ENCODE peak calls at places on chromosomes 7 and 10, in ten cellular contexts. One of them, this sample, is unnamed.

GRCh38 chr7:128783143-128783799 is 7.7 kb upstream of the OPN1SW start:
- DNase-seq in endodermal cell: peak; percentile 98
- DNase-seq in lower lobe of right lung: no peak
- DNase-seq in body of pancreas: no peak
- DNase-seq in skeletal muscle cell: peak; percentile 59
- DNase-seq in A549: peak; percentile 64
- DNase-seq in prostate gland: peak; percentile 25
- DNase-seq in foreskin fibroblast: peak; percentile 94
- DNase-seq in left lung: no peak
- DNase-seq in Peyer's patch: no peak
- DNase-seq in this sample: peak; percentile 95

GRCh38 chr10:62831346-62831745 is 15.2 kb upstream of the EGR2 start:
- DNase-seq in endodermal cell: no peak
- DNase-seq in lower lobe of right lung: no peak
- DNase-seq in body of pancreas: no peak
- DNase-seq in skeletal muscle cell: peak; percentile 39
- DNase-seq in A549: no peak
- DNase-seq in prostate gland: no peak
- DNase-seq in foreskin fibroblast: peak; percentile 39
- DNase-seq in left lung: no peak
- DNase-seq in Peyer's patch: no peak
- DNase-seq in this sample: no peak

GRCh38 chr10:25083546-25084111 is 67.2 kb downstream of the THNSL1 start:
- DNase-seq in endodermal cell: no peak
- DNase-seq in lower lobe of right lung: no peak
- DNase-seq in body of pancreas: no peak
- DNase-seq in skeletal muscle cell: no peak
- DNase-seq in A549: no peak
- DNase-seq in prostate gland: no peak
- DNase-seq in foreskin fibroblast: peak; percentile 19
- DNase-seq in left lung: no peak
- DNase-seq in Peyer's patch: no peak
- DNase-seq in this sample: no peak

GRCh38 chr10:24617771-24618396 is 105.8 kb downstream of the ARHGAP21 start:
- DNase-seq in endodermal cell: peak; percentile 91
- DNase-seq in lower lobe of right lung: peak; percentile 58
- DNase-seq in body of pancreas: peak; percentile 63
- DNase-seq in skeletal muscle cell: no peak
- DNase-seq in A549: peak; percentile 45
- DNase-seq in prostate gland: peak; percentile 7
- DNase-seq in foreskin fibroblast: peak; percentile 64
- DNase-seq in left lung: peak; percentile 54
- DNase-seq in Peyer's patch: peak; percentile 30
- DNase-seq in this sample: peak; percentile 77

GRCh38 chr10:106615081-106615480 is 549.4 kb downstream of the SORCS1 start:
- DNase-seq in endodermal cell: peak; percentile 74
- DNase-seq in lower lobe of right lung: no peak
- DNase-seq in body of pancreas: no peak
- DNase-seq in skeletal muscle cell: peak; percentile 80
- DNase-seq in A549: no peak
- DNase-seq in prostate gland: no peak
- DNase-seq in foreskin fibroblast: peak; percentile 65
- DNase-seq in left lung: no peak
- DNase-seq in Peyer's patch: no peak
- DNase-seq in this sample: no peak

GRCh38 chr10:4028027-4028471 is 243.0 kb upstream of the KLF6 start:
- DNase-seq in endodermal cell: no peak
- DNase-seq in lower lobe of right lung: no peak
- DNase-seq in body of pancreas: no peak
- DNase-seq in skeletal muscle cell: no peak
- DNase-seq in A549: no peak
- DNase-seq in prostate gland: no peak
- DNase-seq in foreskin fibroblast: peak; percentile 75
- DNase-seq in left lung: no peak
- DNase-seq in Peyer's patch: no peak
- DNase-seq in this sample: no peak

GRCh38 chr10:78438094-78438906 is 404.6 kb downstream of the RPS24 start:
- DNase-seq in endodermal cell: peak; percentile 63
- DNase-seq in lower lobe of right lung: no peak
- DNase-seq in body of pancreas: no peak
- DNase-seq in skeletal muscle cell: no peak
- DNase-seq in A549: no peak
- DNase-seq in prostate gland: no peak
- DNase-seq in foreskin fibroblast: no peak
- DNase-seq in left lung: no peak
- DNase-seq in Peyer's patch: no peak
- DNase-seq in this sample: no peak

GRCh38 chr10:26821699-26822542 is 38.8 kb downstream of the ABI1 start:
- DNase-seq in endodermal cell: no peak
- DNase-seq in lower lobe of right lung: no peak
- DNase-seq in body of pancreas: no peak
- DNase-seq in skeletal muscle cell: no peak
- DNase-seq in A549: no peak
- DNase-seq in prostate gland: peak; percentile 14
- DNase-seq in foreskin fibroblast: peak; percentile 9
- DNase-seq in left lung: no peak
- DNase-seq in Peyer's patch: no peak
- DNase-seq in this sample: no peak

GRCh38 chr10:131820626-131821025 is 80.2 kb upstream of the PPP2R2D start:
- DNase-seq in endodermal cell: peak; percentile 28
- DNase-seq in lower lobe of right lung: no peak
- DNase-seq in body of pancreas: no peak
- DNase-seq in skeletal muscle cell: no peak
- DNase-seq in A549: no peak
- DNase-seq in prostate gland: no peak
- DNase-seq in foreskin fibroblast: no peak
- DNase-seq in left lung: peak; percentile 13
- DNase-seq in Peyer's patch: no peak
- DNase-seq in this sample: no peak

GRCh38 chr10:112986791-112987190 is 36.7 kb downstream of the TCF7L2 start:
- DNase-seq in endodermal cell: no peak
- DNase-seq in lower lobe of right lung: no peak
- DNase-seq in body of pancreas: no peak
- DNase-seq in skeletal muscle cell: no peak
- DNase-seq in A549: no peak
- DNase-seq in prostate gland: no peak
- DNase-seq in foreskin fibroblast: no peak
- DNase-seq in left lung: no peak
- DNase-seq in Peyer's patch: no peak
- DNase-seq in this sample: no peak

DNA sequence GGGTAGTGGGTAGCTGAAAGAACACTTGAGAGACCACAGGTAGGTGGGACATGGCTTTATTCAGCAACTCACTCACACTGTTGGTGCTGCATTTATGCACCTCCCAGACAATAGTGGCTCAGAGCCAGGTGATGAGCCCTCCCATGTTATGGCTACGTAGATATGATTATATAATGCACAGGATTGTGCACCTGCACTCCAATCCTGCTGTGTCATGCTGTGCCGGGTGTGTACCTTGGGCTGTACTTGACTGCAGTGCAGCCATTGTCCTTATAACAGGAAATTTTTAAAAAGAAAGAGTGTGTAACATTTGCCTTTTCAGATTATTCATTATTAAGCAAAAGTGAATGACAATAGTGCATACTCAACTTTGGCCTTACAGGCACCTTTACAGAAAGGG is 366.1 kb upstream of the BMPER start:
- DNase-seq in endodermal cell: no peak
- DNase-seq in lower lobe of right lung: no peak
- DNase-seq in body of pancreas: no peak
- DNase-seq in skeletal muscle cell: no peak
- DNase-seq in A549: no peak
- DNase-seq in prostate gland: no peak
- DNase-seq in foreskin fibroblast: no peak
- DNase-seq in left lung: no peak
- DNase-seq in Peyer's patch: no peak
- DNase-seq in this sample: no peak
- H3K4me3 ChIP-seq in endodermal cell: no peak overlapping the region
- H3K4me3 ChIP-seq in lower lobe of right lung: no peak overlapping the region
- H3K4me3 ChIP-seq in body of pancreas: no peak overlapping the region
- H3K4me3 ChIP-seq in skeletal muscle cell: no peak overlapping the region
- H3K4me3 ChIP-seq in A549: no peak overlapping the region
- H3K4me3 ChIP-seq in prostate gland: no peak overlapping the region
- H3K4me3 ChIP-seq in foreskin fibroblast: no peak overlapping the region
- H3K4me3 ChIP-seq in left lung: no peak overlapping the region
- H3K4me3 ChIP-seq in Peyer's patch: no peak overlapping the region
- H3K4me3 ChIP-seq in this sample: no peak overlapping the region

GRCh38 chr7:157021071-157021891 is 10.8 kb upstream of the MNX1 start:
- DNase-seq in endodermal cell: peak; percentile 67
- DNase-seq in lower lobe of right lung: no peak
- DNase-seq in body of pancreas: no peak
- DNase-seq in skeletal muscle cell: no peak
- DNase-seq in A549: no peak
- DNase-seq in prostate gland: no peak
- DNase-seq in foreskin fibroblast: peak; percentile 15
- DNase-seq in left lung: peak; percentile 77
- DNase-seq in Peyer's patch: no peak
- DNase-seq in this sample: no peak

GRCh38 chr7:157019718-157020451 is 9.4 kb upstream of the MNX1 start:
- DNase-seq in endodermal cell: peak; percentile 57
- DNase-seq in lower lobe of right lung: no peak
- DNase-seq in body of pancreas: no peak
- DNase-seq in skeletal muscle cell: no peak
- DNase-seq in A549: no peak
- DNase-seq in prostate gland: no peak
- DNase-seq in foreskin fibroblast: no peak
- DNase-seq in left lung: peak; percentile 66
- DNase-seq in Peyer's patch: no peak
- DNase-seq in this sample: no peak

GRCh38 chr7:157021893-157022680 is 11.6 kb upstream of the MNX1 start:
- DNase-seq in endodermal cell: peak; percentile 67
- DNase-seq in lower lobe of right lung: no peak
- DNase-seq in body of pancreas: no peak
- DNase-seq in skeletal muscle cell: no peak
- DNase-seq in A549: no peak
- DNase-seq in prostate gland: no peak
- DNase-seq in foreskin fibroblast: peak; percentile 13
- DNase-seq in left lung: peak; percentile 24
- DNase-seq in Peyer's patch: no peak
- DNase-seq in this sample: peak; percentile 18

GRCh38 chr7:157018997-157019591 is 8.6 kb upstream of the MNX1 start:
- DNase-seq in endodermal cell: peak; percentile 81
- DNase-seq in lower lobe of right lung: no peak
- DNase-seq in body of pancreas: no peak
- DNase-seq in skeletal muscle cell: no peak
- DNase-seq in A549: no peak
- DNase-seq in prostate gland: no peak
- DNase-seq in foreskin fibroblast: no peak
- DNase-seq in left lung: peak; percentile 70
- DNase-seq in Peyer's patch: no peak
- DNase-seq in this sample: no peak

DNA sequence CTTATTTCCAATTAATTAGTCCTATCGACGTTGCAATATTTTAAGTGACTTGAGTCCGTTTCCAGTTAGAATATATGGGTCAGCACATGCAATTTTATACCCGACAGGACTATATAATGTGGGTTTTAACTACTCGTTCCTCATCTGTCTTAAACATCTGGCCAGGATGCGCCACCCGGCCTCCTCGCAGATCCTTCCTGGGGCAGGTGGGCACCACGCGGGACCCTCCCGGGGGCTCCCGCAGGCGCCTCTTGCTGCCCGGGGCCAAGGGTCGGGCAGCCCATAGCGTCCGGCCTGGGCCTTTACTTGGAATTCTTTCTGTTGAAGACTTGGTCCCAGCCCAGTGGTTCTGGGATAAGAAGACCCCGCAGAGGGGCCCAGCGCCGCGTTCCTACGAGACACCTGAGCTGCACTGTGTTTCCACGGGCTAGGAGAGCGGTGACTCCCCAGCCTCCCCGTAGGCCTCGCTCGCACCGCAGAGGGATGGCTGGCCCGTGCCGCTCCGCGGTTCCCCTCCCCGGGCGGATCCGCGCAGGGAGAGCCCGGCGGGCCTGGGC is 10.1 kb upstream of the MNX1 start:
- DNase-seq in endodermal cell: peak; percentile 74
- DNase-seq in lower lobe of right lung: no peak
- DNase-seq in body of pancreas: no peak
- DNase-seq in skeletal muscle cell: no peak
- DNase-seq in A549: no peak
- DNase-seq in prostate gland: no peak
- DNase-seq in foreskin fibroblast: no peak
- DNase-seq in left lung: peak; percentile 64
- DNase-seq in Peyer's patch: no peak
- DNase-seq in this sample: no peak
- H3K4me3 ChIP-seq in endodermal cell: peak overlapping the region; percentile 49
- H3K4me3 ChIP-seq in lower lobe of right lung: peak overlapping the region; percentile 3
- H3K4me3 ChIP-seq in body of pancreas: no peak overlapping the region
- H3K4me3 ChIP-seq in skeletal muscle cell: no peak overlapping the region
- H3K4me3 ChIP-seq in A549: peak overlapping the region; percentile 45
- H3K4me3 ChIP-seq in prostate gland: no peak overlapping the region
- H3K4me3 ChIP-seq in foreskin fibroblast: no peak overlapping the region
- H3K4me3 ChIP-seq in left lung: no peak overlapping the region
- H3K4me3 ChIP-seq in Peyer's patch: peak overlapping the region; percentile 46
- H3K4me3 ChIP-seq in this sample: no peak overlapping the region

DNA sequence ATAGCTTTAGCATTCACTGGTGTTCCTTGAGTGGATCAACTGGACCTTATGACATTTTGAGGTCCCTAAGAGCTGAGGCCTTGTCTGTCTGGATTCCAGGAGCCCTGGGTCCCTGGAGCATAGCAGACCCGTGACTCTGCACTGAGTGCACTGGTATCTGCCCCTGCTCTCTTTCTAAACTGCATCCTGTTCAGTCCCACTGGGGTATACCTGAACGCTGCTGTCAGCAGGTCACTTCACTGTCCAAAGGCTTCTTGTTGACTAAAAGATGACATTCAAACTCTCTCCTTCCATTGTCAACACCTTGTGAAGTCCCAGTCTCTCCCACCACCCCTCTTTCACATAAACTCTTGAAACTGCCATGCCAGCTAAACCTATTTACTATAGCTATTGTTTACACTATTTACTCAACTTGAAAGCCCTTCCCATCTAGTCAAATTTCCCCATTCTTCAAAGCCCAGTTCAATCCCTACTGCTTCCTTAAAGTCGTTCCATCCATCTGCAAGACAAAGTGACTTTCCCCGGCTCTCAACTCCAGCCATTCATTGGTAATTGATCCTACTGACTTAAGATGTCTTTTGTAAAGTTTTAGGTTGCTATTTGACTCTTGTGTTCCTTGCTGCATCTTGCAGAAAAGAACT is 523.3 kb downstream of the KCNMA1 start:
- DNase-seq in endodermal cell: peak; percentile 65
- DNase-seq in lower lobe of right lung: no peak
- DNase-seq in body of pancreas: no peak
- DNase-seq in skeletal muscle cell: no peak
- DNase-seq in A549: no peak
- DNase-seq in prostate gland: no peak
- DNase-seq in foreskin fibroblast: no peak
- DNase-seq in left lung: no peak
- DNase-seq in Peyer's patch: no peak
- DNase-seq in this sample: no peak
- H3K4me3 ChIP-seq in endodermal cell: no peak overlapping the region
- H3K4me3 ChIP-seq in lower lobe of right lung: no peak overlapping the region
- H3K4me3 ChIP-seq in body of pancreas: no peak overlapping the region
- H3K4me3 ChIP-seq in skeletal muscle cell: no peak overlapping the region
- H3K4me3 ChIP-seq in A549: no peak overlapping the region
- H3K4me3 ChIP-seq in prostate gland: no peak overlapping the region
- H3K4me3 ChIP-seq in foreskin fibroblast: no peak overlapping the region
- H3K4me3 ChIP-seq in left lung: no peak overlapping the region
- H3K4me3 ChIP-seq in Peyer's patch: no peak overlapping the region
- H3K4me3 ChIP-seq in this sample: no peak overlapping the region

DNA sequence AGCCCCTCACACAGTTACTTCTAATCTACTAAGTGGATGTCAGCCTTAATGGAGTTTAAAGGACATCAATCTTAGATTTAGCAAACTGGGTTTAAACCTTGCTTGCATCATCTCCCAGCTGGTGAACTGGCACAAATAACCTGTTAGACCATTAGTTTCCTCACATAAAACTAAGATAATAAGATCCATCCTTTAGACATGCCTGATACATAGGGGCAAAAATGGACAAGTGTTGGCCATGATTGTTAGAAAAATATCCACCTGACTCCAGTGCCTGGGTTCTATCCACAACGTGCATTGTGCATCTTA is 439.1 kb downstream of the TNS3 start:
- DNase-seq in endodermal cell: no peak
- DNase-seq in lower lobe of right lung: no peak
- DNase-seq in body of pancreas: no peak
- DNase-seq in skeletal muscle cell: no peak
- DNase-seq in A549: no peak
- DNase-seq in prostate gland: no peak
- DNase-seq in foreskin fibroblast: no peak
- DNase-seq in left lung: no peak
- DNase-seq in Peyer's patch: no peak
- DNase-seq in this sample: no peak
- H3K4me3 ChIP-seq in endodermal cell: no peak overlapping the region
- H3K4me3 ChIP-seq in lower lobe of right lung: no peak overlapping the region
- H3K4me3 ChIP-seq in body of pancreas: no peak overlapping the region
- H3K4me3 ChIP-seq in skeletal muscle cell: no peak overlapping the region
- H3K4me3 ChIP-seq in A549: no peak overlapping the region
- H3K4me3 ChIP-seq in prostate gland: no peak overlapping the region
- H3K4me3 ChIP-seq in foreskin fibroblast: no peak overlapping the region
- H3K4me3 ChIP-seq in left lung: no peak overlapping the region
- H3K4me3 ChIP-seq in Peyer's patch: no peak overlapping the region
- H3K4me3 ChIP-seq in this sample: no peak overlapping the region